ENCODE peak calls at places on chromosome 5, in seven cellular contexts. W is mesenchymal stem cell, R is H9, E is IMR-90, Y is H1, O is mesendoderm, P is trophoblast cell. U is an unnamed sample.
A peak's percentile ranks its signal among the peaks of the same experiment; 100 is the strongest.

GRCh38 chr5:153573326-153574033 is 83.0 kb downstream of the GRIA1 start:
- DNase-seq in O (no peak), Y (no peak), R (no peak), W (no peak), E (no peak), P (no peak), U (no peak)

GRCh38 chr5:2865856-2866546 is 114.5 kb upstream of the IRX2 start:
- DNase-seq in W (no peak), O (no peak), E (no peak), Y (no peak), R (no peak), P (no peak), U (no peak)

GRCh38 chr5:125261505-125262250 is 515.2 kb upstream of the ZNF608 start:
- DNase-seq in P (no peak), E (no peak), R (no peak), Y (no peak), O (no peak), W (no peak), U (no peak)

GRCh38 chr5:172178301-172179031 is 9.6 kb downstream of the STK10 start:
- DNase-seq in Y (no peak), R (no peak), E (no peak), O (no peak), W (no peak), P (peak; percentile 36), U (no peak)

GRCh38 chr5:115419794-115420585 is 123.5 kb upstream of the CCDC112 start:
- DNase-seq in R (no peak), O (peak; percentile 81), Y (peak; percentile 19), P (peak; percentile 24), W (peak; percentile 87), E (peak; percentile 95), U (no peak)

GRCh38 chr5:80967500-80968181 is 7.5 kb downstream of the RASGRF2 start:
- DNase-seq in O (no peak), P (no peak), W (peak; percentile 95), Y (no peak), R (no peak), E (peak; percentile 93), U (no peak)

GRCh38 chr5:173204185-173204979 is 30.6 kb downstream of the NKX2-5 start:
- DNase-seq in P (peak; percentile 13), Y (no peak), E (peak; percentile 33), O (no peak), R (no peak), W (peak; percentile 37), U (no peak)

GRCh38 chr5:67935908-67936573 is 279.5 kb upstream of the PIK3R1 start:
- DNase-seq in O (no peak), E (no peak), Y (no peak), R (no peak), P (no peak), W (no peak), U (no peak)

GRCh38 chr5:55927861-55928655 is 66.7 kb downstream of the IL6ST start:
- DNase-seq in E (no peak), P (peak; percentile 99), O (no peak), W (peak; percentile 30), R (no peak), Y (no peak), U (no peak)

GRCh38 chr5:168404366-168404765 is 81.9 kb upstream of the RARS1 start:
- DNase-seq in R (no peak), O (no peak), P (no peak), E (peak; percentile 92), Y (no peak), W (peak; percentile 95), U (no peak)

GRCh38 chr5:97388794-97389193 is 205.7 kb upstream of the RIOK2 start:
- DNase-seq in P (no peak), E (peak; percentile 63), R (no peak), W (no peak), Y (no peak), O (no peak), U (no peak)

GRCh38 chr5:77852514-77853352 is 76.6 kb upstream of the TBCA start:
- DNase-seq in E (peak; percentile 78), P (no peak), O (peak; percentile 73), R (peak; percentile 83), W (peak; percentile 73), Y (peak; percentile 49), U (peak; percentile 50)

GRCh38 chr5:144232285-144232684 is 61.6 kb downstream of the KCTD16 start:
- DNase-seq in Y (no peak), R (no peak), O (no peak), W (no peak), E (no peak), P (no peak), U (no peak)

DNA sequence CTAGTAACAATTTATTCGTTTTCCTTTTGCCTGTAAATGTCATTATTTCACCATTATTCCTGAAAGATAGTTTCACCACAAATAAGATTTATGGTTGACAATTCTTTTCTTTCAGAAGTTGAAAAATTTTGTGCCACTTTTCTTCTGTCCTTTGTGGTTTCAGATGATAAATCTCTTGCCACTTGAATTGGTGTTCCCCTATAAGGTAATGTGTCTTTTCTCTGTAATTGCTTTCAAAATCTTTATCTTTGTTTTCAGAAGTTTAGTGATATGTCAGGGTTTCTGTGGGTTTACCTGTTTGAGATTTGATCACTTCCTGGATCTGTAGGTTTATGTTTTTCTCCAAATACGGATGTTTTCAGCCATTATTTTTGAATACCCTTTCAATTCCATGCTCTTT is 14.6 kb downstream of the RASA1 start:
- DNase-seq in O (no peak), E (no peak), P (no peak), Y (no peak), R (no peak), W (no peak), U (no peak)
- H3K4ac ChIP-seq in O (no peak overlapping the region), E (no peak overlapping the region), P (no peak overlapping the region), Y (no peak overlapping the region), R (no peak overlapping the region), W (no peak overlapping the region), U (no peak overlapping the region)

DNA sequence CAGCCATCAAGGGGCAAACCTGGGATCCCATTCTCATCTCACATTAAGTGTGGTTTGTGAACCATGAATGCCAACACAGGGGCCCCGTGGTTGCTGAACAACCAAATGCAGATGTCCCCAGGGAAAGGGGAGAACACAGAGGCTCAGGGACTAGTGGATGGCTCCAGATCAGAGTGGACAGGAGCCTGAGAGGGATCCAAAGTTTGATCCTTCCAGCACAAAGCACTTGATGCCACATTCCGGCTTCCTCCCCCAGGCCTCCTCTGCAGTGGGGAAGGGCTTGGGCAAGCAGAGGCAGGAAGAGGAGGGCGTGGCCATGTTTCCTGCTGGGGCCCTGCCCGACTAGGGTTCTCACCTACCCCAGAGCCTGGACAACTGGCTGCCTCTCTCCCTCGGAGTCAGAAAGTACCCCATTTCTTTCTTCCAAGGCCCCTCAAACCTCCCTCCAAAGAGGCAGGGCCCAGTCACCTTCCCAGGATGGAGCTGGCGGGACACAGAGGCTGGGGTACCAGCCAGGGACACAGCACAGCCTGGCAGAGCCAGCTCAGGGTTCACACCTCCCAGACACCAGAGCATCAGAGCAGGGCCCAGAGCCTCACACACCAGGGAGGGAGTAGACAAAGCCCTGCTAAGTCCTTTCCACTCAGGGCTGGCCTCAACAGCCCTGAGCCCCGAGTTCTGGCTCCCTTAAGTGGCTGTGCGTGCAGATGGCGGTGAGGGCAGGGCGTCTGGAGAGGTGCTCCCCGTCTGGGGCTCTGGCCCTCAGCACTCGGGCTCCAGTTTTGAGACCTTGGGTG is 4.3 kb upstream of the RNF44 start:
- DNase-seq in P (no peak), O (peak; percentile 90), W (peak; percentile 34), E (no peak), R (peak; percentile 91), Y (no peak), U (no peak)
- H3K4me1 ChIP-seq in P (peaks cover 19% of the 10 kb centered on the region), O (peaks cover 11% of the 10 kb centered on the region), W (peaks cover 28% of the 10 kb centered on the region), E (peaks cover 9% of the 10 kb centered on the region), R (peaks cover 13% of the 10 kb centered on the region), Y (peaks cover 18% of the 10 kb centered on the region), U (peaks cover 17% of the 10 kb centered on the region)

GRCh38 chr5:34484190-34484589 is 171.9 kb upstream of the RAI14 start:
- DNase-seq in R (no peak), E (no peak), W (no peak), P (no peak), O (no peak), Y (no peak), U (no peak)

GRCh38 chr5:34484591-34485228 is 171.4 kb upstream of the RAI14 start:
- DNase-seq in O (no peak), Y (no peak), W (no peak), P (no peak), R (peak; percentile 35), E (peak; percentile 41), U (no peak)

GRCh38 chr5:34480810-34481528 is 175.2 kb upstream of the RAI14 start:
- DNase-seq in P (no peak), Y (no peak), R (no peak), O (no peak), E (no peak), W (no peak), U (no peak)

GRCh38 chr5:34486160-34486765 is 169.9 kb upstream of the RAI14 start:
- DNase-seq in R (peak; percentile 84), W (peak; percentile 85), E (peak; percentile 88), Y (no peak), O (peak; percentile 89), P (peak; percentile 82), U (peak; percentile 83)

DNA sequence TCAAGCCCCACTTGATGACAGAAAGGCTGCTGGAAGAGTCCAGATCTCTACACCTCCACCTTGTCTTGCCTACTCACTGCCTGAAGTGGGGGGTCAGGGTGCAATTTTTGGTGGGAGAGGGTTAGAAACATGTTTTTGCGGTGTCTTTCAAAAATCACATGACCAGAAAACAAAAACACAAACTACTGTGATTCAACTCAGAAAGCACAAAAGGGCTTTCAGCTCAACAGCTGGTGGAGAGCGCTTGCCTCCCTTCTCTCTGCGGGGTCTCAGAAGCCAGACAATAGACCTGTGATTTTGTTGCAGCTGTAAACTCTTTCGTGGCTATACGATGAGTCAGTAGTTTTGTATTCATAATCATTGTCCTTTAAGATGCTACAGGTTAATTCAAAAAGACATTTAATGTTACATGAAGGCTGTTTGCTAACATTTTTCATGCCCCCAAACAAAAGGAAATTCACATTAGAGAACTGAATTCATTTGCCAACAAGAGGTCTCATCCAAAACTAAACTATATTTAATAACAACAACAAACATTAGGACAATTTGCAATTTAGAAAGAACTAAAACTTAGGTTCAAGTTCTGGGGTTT is 172.6 kb upstream of the RAI14 start:
- DNase-seq in R (peak; percentile 64), O (peak; percentile 75), Y (no peak), E (no peak), W (no peak), P (no peak), U (peak; percentile 44)
- H3K4ac ChIP-seq in R (no peak overlapping the region), O (no peak overlapping the region), Y (no peak overlapping the region), E (no peak overlapping the region), W (no peak overlapping the region), P (no peak overlapping the region), U (no peak overlapping the region)

DNA sequence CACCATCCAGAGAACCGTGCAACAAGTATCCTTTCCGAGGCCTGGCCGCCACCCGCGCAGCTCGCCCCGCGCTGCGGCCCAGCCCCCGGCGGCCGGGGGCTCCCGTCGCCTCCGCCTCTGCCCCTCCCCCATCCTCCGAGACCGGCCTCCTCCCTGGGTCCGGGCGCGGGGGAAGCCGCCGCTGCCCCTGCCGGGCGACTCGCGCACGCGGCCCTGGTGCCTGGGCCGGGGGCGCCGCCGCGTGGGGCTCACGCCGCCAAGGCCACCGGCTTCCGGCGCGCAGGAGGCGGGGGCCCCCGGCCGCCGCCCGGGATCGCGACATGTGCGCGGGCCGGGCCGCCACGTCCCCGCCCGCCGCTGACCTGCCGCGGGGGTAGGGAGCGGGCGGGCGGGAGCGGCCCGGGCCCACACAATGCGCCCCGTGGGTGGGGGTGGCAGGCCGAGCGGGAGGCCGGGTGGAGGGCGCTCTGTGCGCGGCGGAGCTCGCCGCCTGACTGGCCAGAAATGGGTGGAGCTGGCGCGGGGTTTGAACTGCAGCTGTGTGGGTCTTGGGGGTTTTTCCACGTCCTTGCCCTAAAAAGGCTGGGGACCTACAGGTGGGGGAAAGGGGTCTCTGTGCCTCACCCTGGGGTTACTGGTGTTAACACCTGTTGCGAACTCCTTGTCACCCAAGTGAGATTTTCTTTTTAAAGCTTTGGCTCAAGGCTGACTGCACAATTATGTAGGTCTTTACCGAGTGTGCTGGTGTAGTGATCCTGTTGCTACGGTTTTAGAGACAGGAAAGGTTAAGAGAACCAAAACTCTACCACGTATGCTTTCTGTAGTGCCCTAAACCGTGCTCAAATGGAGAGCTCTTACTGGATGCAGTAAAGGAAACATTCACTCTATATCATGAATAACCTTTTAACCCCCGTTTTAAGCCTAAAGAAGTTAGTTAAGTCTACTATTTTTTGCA is 32.3 kb downstream of the TNPO1 start:
- DNase-seq in E (peak; percentile 29), R (no peak), W (peak; percentile 54), O (peak; percentile 53), P (peak; percentile 13), Y (no peak), U (peak; percentile 23)
- H3K4me1 ChIP-seq in E (peaks cover 7% of the 10 kb centered on the region), R (no peaks in the 10 kb centered on the region), W (peaks cover 3% of the 10 kb centered on the region), O (no peaks in the 10 kb centered on the region), P (no peaks in the 10 kb centered on the region), Y (no peaks in the 10 kb centered on the region), U (peaks cover 13% of the 10 kb centered on the region)

U was measured in neuronal stem cell.